ENCODE peak calls at places on chromosomes 5 and 9, in six cellular contexts. Q is type B pancreatic cell, D is SW480, L is myocyte, T is amniotic stem cell, W is left cardiac atrium. G is an unnamed sample.

GRCh38 chr5:107739661-107740060 is 68.9 kb upstream of the EFNA5 start:
- DNase-seq in Q (no peak), D (no peak), L (peak), T (no peak), W (no peak), G (no peak)

GRCh38 chr5:2989517-2989916 is 238.0 kb upstream of the IRX2 start:
- DNase-seq in Q (no peak), D (no peak), L (no peak), T (no peak), W (no peak), G (no peak)

GRCh38 chr5:103452666-103453065 is 109.9 kb downstream of the NUDT12 start:
- DNase-seq in Q (no peak), D (no peak), L (no peak), T (no peak), W (no peak), G (no peak)

GRCh38 chr5:100818340-100818739 is 84.7 kb downstream of the ST8SIA4 start:
- DNase-seq in Q (no peak), D (no peak), L (no peak), T (no peak), W (no peak), G (no peak)

GRCh38 chr9:16930578-16930977 is 60.1 kb upstream of the BNC2 start:
- DNase-seq in Q (no peak), D (no peak), L (no peak), T (no peak), W (no peak), G (no peak)

GRCh38 chr9:26264709-26265601 is 586.7 kb upstream of the TUSC1 start:
- DNase-seq in Q (no peak), D (no peak), L (peak), T (peak), W (no peak), G (peak)

GRCh38 chr9:20606637-20607036 is 15.7 kb downstream of the MLLT3 start:
- DNase-seq in Q (no peak), D (no peak), L (no peak), T (no peak), W (peak), G (peak)

GRCh38 chr5:34053571-34054271 is 10.7 kb upstream of the C1QTNF3 start:
- DNase-seq in Q (no peak), D (no peak), L (peak), T (no peak), W (no peak), G (no peak)

GRCh38 chr9:110844121-110844520 is 175.5 kb downstream of the MUSK start:
- DNase-seq in Q (no peak), D (no peak), L (peak), T (no peak), W (no peak), G (no peak)

GRCh38 chr5:74684900-74685851 is at the start of gene HEXB:
- DNase-seq in Q (peak), D (peak), L (peak), T (peak), W (peak), G (peak)

GRCh38 chr5:127051591-127051990 is 21.2 kb upstream of the MARCHF3 start:
- DNase-seq in Q (no peak), D (no peak), L (no peak), T (no peak), W (no peak), G (no peak)

GRCh38 chr9:81146684-81147337 is 542.5 kb downstream of the TLE1 start:
- DNase-seq in Q (no peak), D (peak), L (no peak), T (no peak), W (no peak), G (peak)

GRCh38 chr5:80620206-80620605 is 34.2 kb upstream of the MSH3 start:
- DNase-seq in Q (no peak), D (no peak), L (peak), T (no peak), W (no peak), G (no peak)

GRCh38 chr9:134966697-134967546 is 49.2 kb upstream of the FCN1 start:
- DNase-seq in Q (peak), D (no peak), L (no peak), T (no peak), W (no peak), G (no peak)

GRCh38 chr9:112925058-112925641 is 34.5 kb upstream of the SLC46A2 start:
- DNase-seq in Q (no peak), D (peak), L (peak), T (no peak), W (no peak), G (peak)

GRCh38 chr5:157046041-157046440 is 12.9 kb downstream of the HAVCR1 start:
- DNase-seq in Q (no peak), D (peak), L (peak), T (no peak), W (peak), G (peak)

GRCh38 chr5:109316631-109317030 is 93.1 kb downstream of the PJA2 start:
- DNase-seq in Q (no peak), D (no peak), L (peak), T (no peak), W (no peak), G (no peak)

GRCh38 chr9:87862536-87863268 is 20.0 kb upstream of the SPATA31E1 start:
- DNase-seq in Q (no peak), D (peak), L (peak), T (peak), W (no peak), G (peak)

GRCh38 chr9:128244443-128245226 is 31.2 kb downstream of the GOLGA2 start:
- DNase-seq in Q (peak), D (no peak), L (no peak), T (peak), W (peak), G (no peak)

GRCh38 chr5:88979244-88979643 is 96.3 kb upstream of the MEF2C start:
- DNase-seq in Q (no peak), D (no peak), L (no peak), T (no peak), W (no peak), G (no peak)

GRCh38 chr5:50666261-50667078 is at the start of gene PARP8:
- DNase-seq in Q (peak), D (peak), L (peak), T (no peak), W (peak), G (peak)

GRCh38 chr9:35341585-35341984 is 148.3 kb upstream of the RUSC2 start:
- DNase-seq in Q (no peak), D (no peak), L (peak), T (no peak), W (peak), G (no peak)

GRCh38 chr5:134492568-134492967 is 32.9 kb upstream of the JADE2 start:
- DNase-seq in Q (no peak), D (no peak), L (no peak), T (no peak), W (no peak), G (no peak)

GRCh38 chr9:70205366-70206020 is 53.3 kb upstream of the SMC5 start:
- DNase-seq in Q (no peak), D (no peak), L (peak), T (no peak), W (no peak), G (no peak)

GRCh38 chr5:78716221-78716620 is 67.6 kb upstream of the LHFPL2 start:
- DNase-seq in Q (no peak), D (no peak), L (peak), T (no peak), W (no peak), G (peak)

GRCh38 chr5:50553560-50553984 is 112.5 kb upstream of the EMB start:
- DNase-seq in Q (no peak), D (no peak), L (no peak), T (no peak), W (peak), G (no peak)

GRCh38 chr5:65482727-65483473 is 1.2 kb upstream of the ADAMTS6 start:
- DNase-seq in Q (no peak), D (peak), L (peak), T (peak), W (no peak), G (peak)

GRCh38 chr5:77232959-77233358 is 22.5 kb downstream of the PDE8B start:
- DNase-seq in Q (no peak), D (peak), L (peak), T (no peak), W (peak), G (no peak)

GRCh38 chr9:121698627-121699270 is 47.3 kb downstream of the DAB2IP start:
- DNase-seq in Q (peak), D (no peak), L (no peak), T (peak), W (peak), G (no peak)

GRCh38 chr9:125376261-125377226 is 114.9 kb downstream of the GAPVD1 start:
- DNase-seq in Q (no peak), D (no peak), L (peak), T (no peak), W (peak), G (no peak)

GRCh38 chr5:31809037-31809910 is 170.3 kb downstream of the PDZD2 start:
- DNase-seq in Q (peak), D (peak), L (peak), T (peak), W (peak), G (peak)

GRCh38 chr5:31864015-31864414 is 225.1 kb downstream of the PDZD2 start:
- DNase-seq in Q (no peak), D (no peak), L (no peak), T (no peak), W (no peak), G (no peak)

GRCh38 chr5:175867587-175868347 is 3.6 kb upstream of the CPLX2 start:
- DNase-seq in Q (no peak), D (peak), L (no peak), T (no peak), W (no peak), G (peak)

GRCh38 chr9:96655198-96655851 is at the start of gene PRXL2C:
- DNase-seq in Q (no peak), D (peak), L (peak), T (peak), W (peak), G (peak)

GRCh38 chr9:106035810-106036209 is 341.5 kb downstream of the TMEM38B start:
- DNase-seq in Q (no peak), D (no peak), L (no peak), T (no peak), W (no peak), G (no peak)

GRCh38 chr9:91117959-91118651 is 243.6 kb downstream of the AUH start:
- DNase-seq in Q (no peak), D (peak), L (peak), T (no peak), W (peak), G (no peak)